ENCODE peak calls at places on chromosomes 4 and X, in eight cellular contexts. One of them, this sample, is unnamed.

GRCh38 chr4:37008199-37008598 is 236.3 kb upstream of the NWD2 start:
- DNase-seq in neural progenitor cell: no peak
- DNase-seq in AG04450: no peak
- DNase-seq in hepatocyte: peak
- DNase-seq in lower lobe of right lung: no peak
- DNase-seq in brain microvascular endothelial cell: no peak
- DNase-seq in breast epithelium: no peak
- DNase-seq in testis: no peak
- DNase-seq in this sample: peak

GRCh38 chr4:127470290-127470809 is 162.4 kb upstream of the INTU start:
- DNase-seq in neural progenitor cell: no peak
- DNase-seq in hepatocyte: no peak
- DNase-seq in testis: peak
- DNase-seq in brain microvascular endothelial cell: no peak
- DNase-seq in breast epithelium: no peak
- DNase-seq in AG04450: no peak
- DNase-seq in lower lobe of right lung: no peak
- DNase-seq in this sample: no peak

GRCh38 chr4:3707423-3708102 is 58.6 kb upstream of the ADRA2C start:
- DNase-seq in testis: no peak
- DNase-seq in AG04450: no peak
- DNase-seq in neural progenitor cell: no peak
- DNase-seq in breast epithelium: no peak
- DNase-seq in hepatocyte: no peak
- DNase-seq in brain microvascular endothelial cell: no peak
- DNase-seq in lower lobe of right lung: peak
- DNase-seq in this sample: no peak

GRCh38 chrX:32896132-32896531 is 315.2 kb downstream of the DMD start:
- DNase-seq in lower lobe of right lung: no peak
- DNase-seq in neural progenitor cell: no peak
- DNase-seq in breast epithelium: no peak
- DNase-seq in testis: no peak
- DNase-seq in AG04450: no peak
- DNase-seq in brain microvascular endothelial cell: no peak
- DNase-seq in hepatocyte: no peak
- DNase-seq in this sample: no peak

GRCh38 chr4:8682725-8683124 is 90.2 kb downstream of the CPZ start:
- DNase-seq in AG04450: no peak
- DNase-seq in breast epithelium: no peak
- DNase-seq in lower lobe of right lung: no peak
- DNase-seq in hepatocyte: no peak
- DNase-seq in neural progenitor cell: no peak
- DNase-seq in brain microvascular endothelial cell: no peak
- DNase-seq in testis: no peak
- DNase-seq in this sample: no peak

GRCh38 chr4:84578540-84579409 is 4.2 kb upstream of the CDS1 start:
- DNase-seq in hepatocyte: peak
- DNase-seq in brain microvascular endothelial cell: peak
- DNase-seq in testis: peak
- DNase-seq in AG04450: peak
- DNase-seq in breast epithelium: no peak
- DNase-seq in lower lobe of right lung: no peak
- DNase-seq in neural progenitor cell: peak
- DNase-seq in this sample: peak

GRCh38 chr4:168711197-168712120 is 214.6 kb downstream of the PALLD start:
- DNase-seq in lower lobe of right lung: no peak
- DNase-seq in breast epithelium: no peak
- DNase-seq in AG04450: no peak
- DNase-seq in neural progenitor cell: no peak
- DNase-seq in hepatocyte: no peak
- DNase-seq in testis: no peak
- DNase-seq in brain microvascular endothelial cell: peak
- DNase-seq in this sample: no peak

GRCh38 chr4:122744229-122744628 is 11.7 kb downstream of the BBS12 start:
- DNase-seq in AG04450: no peak
- DNase-seq in brain microvascular endothelial cell: no peak
- DNase-seq in testis: no peak
- DNase-seq in neural progenitor cell: no peak
- DNase-seq in hepatocyte: peak
- DNase-seq in lower lobe of right lung: no peak
- DNase-seq in breast epithelium: peak
- DNase-seq in this sample: no peak

GRCh38 chr4:10704050-10704810 is 19.7 kb upstream of the CLNK start:
- DNase-seq in brain microvascular endothelial cell: no peak
- DNase-seq in testis: no peak
- DNase-seq in breast epithelium: no peak
- DNase-seq in AG04450: no peak
- DNase-seq in hepatocyte: no peak
- DNase-seq in lower lobe of right lung: no peak
- DNase-seq in neural progenitor cell: no peak
- DNase-seq in this sample: no peak

GRCh38 chrX:128438082-128438481 is 385.9 kb upstream of the ACTRT1 start:
- DNase-seq in AG04450: no peak
- DNase-seq in lower lobe of right lung: no peak
- DNase-seq in brain microvascular endothelial cell: no peak
- DNase-seq in breast epithelium: no peak
- DNase-seq in hepatocyte: no peak
- DNase-seq in testis: no peak
- DNase-seq in neural progenitor cell: no peak
- DNase-seq in this sample: no peak

GRCh38 chr4:153731239-153731638 is 28.6 kb downstream of the RNF175 start:
- DNase-seq in AG04450: peak
- DNase-seq in lower lobe of right lung: no peak
- DNase-seq in neural progenitor cell: no peak
- DNase-seq in brain microvascular endothelial cell: peak
- DNase-seq in hepatocyte: peak
- DNase-seq in testis: no peak
- DNase-seq in breast epithelium: no peak
- DNase-seq in this sample: no peak

GRCh38 chr4:38310446-38311043 is 350.3 kb downstream of the PTTG2 start:
- DNase-seq in breast epithelium: no peak
- DNase-seq in AG04450: no peak
- DNase-seq in hepatocyte: no peak
- DNase-seq in neural progenitor cell: no peak
- DNase-seq in brain microvascular endothelial cell: no peak
- DNase-seq in lower lobe of right lung: no peak
- DNase-seq in testis: no peak
- DNase-seq in this sample: no peak

GRCh38 chrX:33725556-33726232 is 406.4 kb downstream of the FAM47A start:
- DNase-seq in brain microvascular endothelial cell: peak
- DNase-seq in testis: peak
- DNase-seq in breast epithelium: no peak
- DNase-seq in AG04450: no peak
- DNase-seq in lower lobe of right lung: peak
- DNase-seq in hepatocyte: peak
- DNase-seq in neural progenitor cell: peak
- DNase-seq in this sample: peak

GRCh38 chr4:48970471-48970921 is 15.6 kb upstream of the CWH43 start:
- DNase-seq in breast epithelium: no peak
- DNase-seq in hepatocyte: no peak
- DNase-seq in neural progenitor cell: no peak
- DNase-seq in brain microvascular endothelial cell: peak
- DNase-seq in lower lobe of right lung: no peak
- DNase-seq in AG04450: peak
- DNase-seq in testis: no peak
- DNase-seq in this sample: no peak

DNA sequence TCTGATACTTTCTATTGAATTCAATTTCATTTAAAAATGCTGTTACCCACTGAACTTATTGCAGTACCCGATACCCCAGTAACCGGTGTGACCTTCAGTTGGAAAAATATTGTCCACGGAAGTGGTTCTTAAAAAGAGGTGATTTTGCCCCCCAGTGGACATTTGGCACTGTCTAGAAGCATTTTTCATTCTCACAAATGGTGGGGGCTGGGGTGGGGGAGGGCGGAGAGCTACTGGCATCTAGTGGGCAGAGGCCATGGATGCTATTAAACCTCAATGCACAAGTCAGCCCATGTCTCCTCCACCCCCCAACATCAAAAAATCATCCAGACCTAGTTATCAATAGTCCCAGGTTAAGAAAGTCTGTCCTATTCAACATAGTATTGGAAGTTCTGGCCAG is 19.6 kb upstream of the CHM start:
- DNase-seq in breast epithelium: no peak
- DNase-seq in testis: no peak
- DNase-seq in AG04450: no peak
- DNase-seq in brain microvascular endothelial cell: no peak
- DNase-seq in lower lobe of right lung: no peak
- DNase-seq in hepatocyte: no peak
- DNase-seq in neural progenitor cell: no peak
- DNase-seq in this sample: no peak
- TF ChIP-seq CTCF in breast epithelium: no peak
- TF ChIP-seq CTCF in testis: no peak
- TF ChIP-seq CTCF in AG04450: no peak
- TF ChIP-seq CTCF in brain microvascular endothelial cell: peak
- TF ChIP-seq CTCF in lower lobe of right lung: no peak
- TF ChIP-seq CTCF in hepatocyte: no peak
- TF ChIP-seq CTCF in neural progenitor cell: no peak
- TF ChIP-seq CTCF in this sample: no peak

GRCh38 chr4:56657818-56658217 is 23.3 kb downstream of the HOPX start:
- DNase-seq in testis: no peak
- DNase-seq in breast epithelium: no peak
- DNase-seq in brain microvascular endothelial cell: no peak
- DNase-seq in neural progenitor cell: no peak
- DNase-seq in lower lobe of right lung: no peak
- DNase-seq in AG04450: no peak
- DNase-seq in hepatocyte: no peak
- DNase-seq in this sample: no peak

GRCh38 chr4:56655627-56656345 is 25.3 kb downstream of the HOPX start:
- DNase-seq in breast epithelium: no peak
- DNase-seq in testis: no peak
- DNase-seq in neural progenitor cell: peak
- DNase-seq in brain microvascular endothelial cell: no peak
- DNase-seq in hepatocyte: peak
- DNase-seq in AG04450: no peak
- DNase-seq in lower lobe of right lung: no peak
- DNase-seq in this sample: no peak

GRCh38 chr4:56656346-56656643 is 24.8 kb downstream of the HOPX start:
- DNase-seq in testis: peak
- DNase-seq in lower lobe of right lung: no peak
- DNase-seq in brain microvascular endothelial cell: no peak
- DNase-seq in hepatocyte: peak
- DNase-seq in neural progenitor cell: peak
- DNase-seq in AG04450: no peak
- DNase-seq in breast epithelium: no peak
- DNase-seq in this sample: no peak

GRCh38 chr4:56658410-56659003 is 22.6 kb downstream of the HOPX start:
- DNase-seq in brain microvascular endothelial cell: no peak
- DNase-seq in testis: no peak
- DNase-seq in lower lobe of right lung: no peak
- DNase-seq in neural progenitor cell: no peak
- DNase-seq in AG04450: no peak
- DNase-seq in breast epithelium: no peak
- DNase-seq in hepatocyte: no peak
- DNase-seq in this sample: no peak

DNA sequence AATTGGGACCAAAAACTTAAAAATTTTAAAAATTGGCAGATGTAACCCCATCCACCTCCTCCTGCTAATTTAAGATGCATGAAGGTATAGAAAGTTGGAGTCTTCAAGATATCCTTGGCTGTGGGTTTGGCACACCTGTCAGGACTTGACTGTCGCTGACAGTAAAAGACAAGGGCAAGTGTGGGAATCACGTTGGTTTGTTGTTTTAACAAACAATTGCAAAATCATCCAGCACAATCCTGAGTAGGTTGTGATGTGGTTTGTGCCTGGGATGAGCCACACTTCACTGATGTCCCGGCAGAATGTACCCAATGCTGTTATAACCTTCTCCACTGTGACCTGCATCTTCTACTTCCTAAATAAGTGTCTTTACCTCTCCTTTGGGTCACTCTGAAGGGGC is 24.0 kb downstream of the HOPX start:
- DNase-seq in AG04450: no peak
- DNase-seq in lower lobe of right lung: no peak
- DNase-seq in brain microvascular endothelial cell: no peak
- DNase-seq in testis: no peak
- DNase-seq in breast epithelium: no peak
- DNase-seq in hepatocyte: no peak
- DNase-seq in neural progenitor cell: no peak
- DNase-seq in this sample: no peak
- H3K4me3 ChIP-seq in AG04450: no peak
- H3K4me3 ChIP-seq in lower lobe of right lung: no peak
- H3K4me3 ChIP-seq in brain microvascular endothelial cell: no peak
- H3K4me3 ChIP-seq in testis: no peak
- H3K4me3 ChIP-seq in breast epithelium: no peak
- H3K4me3 ChIP-seq in hepatocyte: no peak
- H3K4me3 ChIP-seq in neural progenitor cell: no peak
- H3K4me3 ChIP-seq in this sample: no peak

DNA sequence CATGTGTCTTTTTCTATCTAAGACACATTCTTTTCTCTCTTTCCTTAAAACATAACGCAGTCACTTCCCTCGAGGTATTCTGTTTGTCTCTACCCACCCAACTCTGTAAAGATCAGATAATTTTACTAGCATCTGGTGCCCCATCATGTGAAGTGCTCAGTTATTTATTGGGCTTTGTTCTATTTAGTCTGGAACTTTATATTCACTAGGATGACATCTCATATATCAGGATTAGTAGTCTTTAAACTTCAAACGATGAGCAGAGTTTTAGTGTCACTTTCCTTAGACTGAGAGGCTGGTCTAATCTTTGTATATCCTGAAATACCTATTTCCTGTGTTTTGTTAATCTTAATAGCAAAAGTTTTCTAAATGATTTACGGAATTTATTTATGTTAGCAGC is 445.5 kb upstream of the NDST3 start:
- DNase-seq in AG04450: no peak
- DNase-seq in hepatocyte: no peak
- DNase-seq in lower lobe of right lung: no peak
- DNase-seq in neural progenitor cell: no peak
- DNase-seq in testis: no peak
- DNase-seq in breast epithelium: no peak
- DNase-seq in brain microvascular endothelial cell: no peak
- DNase-seq in this sample: no peak
- TF ChIP-seq CTCF in AG04450: no peak
- TF ChIP-seq CTCF in hepatocyte: no peak
- TF ChIP-seq CTCF in lower lobe of right lung: no peak
- TF ChIP-seq CTCF in neural progenitor cell: no peak
- TF ChIP-seq CTCF in testis: no peak
- TF ChIP-seq CTCF in breast epithelium: no peak
- TF ChIP-seq CTCF in brain microvascular endothelial cell: no peak
- TF ChIP-seq CTCF in this sample: no peak

GRCh38 chr4:140249351-140249750 is 95.4 kb upstream of the MAML3 start:
- DNase-seq in testis: no peak
- DNase-seq in AG04450: no peak
- DNase-seq in hepatocyte: no peak
- DNase-seq in breast epithelium: no peak
- DNase-seq in lower lobe of right lung: no peak
- DNase-seq in brain microvascular endothelial cell: no peak
- DNase-seq in neural progenitor cell: no peak
- DNase-seq in this sample: no peak
- H3K4me3 ChIP-seq in testis: no peak
- H3K4me3 ChIP-seq in AG04450: no peak
- H3K4me3 ChIP-seq in hepatocyte: no peak
- H3K4me3 ChIP-seq in breast epithelium: no peak
- H3K4me3 ChIP-seq in lower lobe of right lung: no peak
- H3K4me3 ChIP-seq in brain microvascular endothelial cell: no peak
- H3K4me3 ChIP-seq in neural progenitor cell: no peak
- H3K4me3 ChIP-seq in this sample: no peak

DNA sequence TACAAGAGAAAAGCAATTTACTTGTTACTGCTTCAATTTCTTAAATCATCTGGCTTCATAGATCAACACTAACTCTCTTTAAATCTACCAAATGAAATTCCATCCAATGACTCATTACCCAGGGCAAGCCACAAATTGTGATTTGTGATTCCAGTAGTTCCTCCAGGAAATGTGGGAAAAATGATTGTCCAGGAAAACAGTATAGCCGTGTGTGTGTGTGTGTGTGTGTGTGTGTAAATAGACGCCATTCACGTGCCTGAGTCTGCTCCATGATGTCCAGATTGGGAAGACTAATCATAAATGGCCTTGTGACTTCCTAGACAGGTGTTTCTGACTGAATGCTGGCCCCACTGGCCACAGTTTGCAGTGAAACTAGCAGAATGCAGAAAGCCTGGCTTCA is 121.3 kb downstream of the HS6ST2 start:
- DNase-seq in neural progenitor cell: no peak
- DNase-seq in AG04450: no peak
- DNase-seq in hepatocyte: peak
- DNase-seq in brain microvascular endothelial cell: peak
- DNase-seq in lower lobe of right lung: no peak
- DNase-seq in testis: no peak
- DNase-seq in breast epithelium: no peak
- DNase-seq in this sample: no peak
- TF ChIP-seq CTCF in neural progenitor cell: no peak
- TF ChIP-seq CTCF in AG04450: no peak
- TF ChIP-seq CTCF in hepatocyte: no peak
- TF ChIP-seq CTCF in brain microvascular endothelial cell: no peak
- TF ChIP-seq CTCF in lower lobe of right lung: no peak
- TF ChIP-seq CTCF in testis: no peak
- TF ChIP-seq CTCF in breast epithelium: no peak
- TF ChIP-seq CTCF in this sample: no peak